ENCODE peak calls at places on chromosomes 2 and 18, in six cellular contexts. R, W, Z, D, E and L are unnamed samples.

GRCh38 chr18:33735428-33735827 is 157.4 kb downstream of the ASXL3 start:
- DNase-seq in R (no peak), D (no peak), Z (no peak), E (no peak), W (no peak), L (no peak)

GRCh38 chr2:190867182-190867581 is 13.4 kb upstream of the GLS start:
- DNase-seq in R (no peak), W (peak; percentile 58), D (peak; percentile 87), Z (no peak), E (no peak), L (no peak)

GRCh38 chr2:210591663-210592062 is 35.3 kb downstream of the CPS1 start:
- DNase-seq in W (no peak), Z (no peak), R (no peak), E (no peak), D (no peak), L (no peak)

GRCh38 chr18:4455113-4455811 is at the start of gene DLGAP1:
- DNase-seq in D (no peak), Z (peak; percentile 51), W (no peak), R (peak; percentile 82), E (peak; percentile 79), L (no peak)

GRCh38 chr2:100832885-100833284 is 12.9 kb downstream of the NPAS2 start:
- DNase-seq in D (peak; percentile 68), R (no peak), W (no peak), Z (no peak), E (no peak), L (no peak)

GRCh38 chr2:201883559-201883958 is 77.2 kb downstream of the CDK15 start:
- DNase-seq in E (no peak), R (no peak), W (no peak), Z (no peak), D (no peak), L (no peak)

GRCh38 chr18:46810481-46811000 is 53.7 kb upstream of the ST8SIA5 start:
- DNase-seq in E (no peak), Z (no peak), W (no peak), R (no peak), D (no peak), L (no peak)

GRCh38 chr2:232239956-232240681 is 138.4 kb upstream of the ALPP start:
- DNase-seq in E (no peak), D (peak; percentile 27), R (no peak), W (no peak), Z (no peak), L (peak; percentile 77)

GRCh38 chr2:118176601-118177000 is 88.3 kb downstream of the INSIG2 start:
- DNase-seq in W (no peak), R (no peak), D (no peak), E (no peak), Z (no peak), L (no peak)

GRCh38 chr2:188819781-188820180 is 154.4 kb upstream of the COL3A1 start:
- DNase-seq in Z (no peak), R (no peak), E (no peak), W (peak; percentile 64), D (no peak), L (peak; percentile 50)

DNA sequence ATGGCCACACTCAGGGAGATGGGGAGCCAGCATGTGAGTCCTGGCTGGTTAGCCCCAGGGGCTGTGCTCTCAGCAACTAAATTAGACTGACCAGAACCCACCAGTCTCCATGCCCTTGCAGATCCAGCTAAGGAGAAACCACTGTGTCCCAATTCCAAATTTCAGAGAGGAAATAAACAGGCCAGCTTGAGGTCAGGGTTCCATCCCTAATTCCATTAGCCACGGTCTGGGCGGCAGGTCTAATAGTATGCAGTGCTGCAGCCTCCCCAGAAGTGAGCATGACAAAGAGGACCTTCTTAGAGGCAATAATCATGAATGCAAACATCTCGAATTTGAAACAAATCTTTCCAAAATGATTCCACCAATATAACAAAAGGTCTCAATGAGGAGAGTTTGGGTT is 671.2 kb downstream of the BCL11A start:
- DNase-seq in E (no peak), R (no peak), Z (no peak), D (no peak), W (no peak), L (no peak)
- H4K91ac ChIP-seq in E (no peak overlapping the region), R (no peak overlapping the region), Z (no peak overlapping the region), D (no peak overlapping the region), W (no peak overlapping the region), L (no peak overlapping the region)

GRCh38 chr2:18551623-18552022 is 8.8 kb downstream of the RDH14 start:
- DNase-seq in R (no peak), Z (no peak), E (no peak), W (no peak), D (no peak), L (no peak)

GRCh38 chr2:18552351-18553077 is 7.9 kb downstream of the RDH14 start:
- DNase-seq in W (no peak), E (no peak), D (no peak), Z (no peak), R (no peak), L (no peak)

GRCh38 chr2:18551169-18551568 is 9.3 kb downstream of the RDH14 start:
- DNase-seq in W (no peak), Z (no peak), E (no peak), D (no peak), R (no peak), L (no peak)

GRCh38 chr2:18548618-18549017 is 11.8 kb downstream of the RDH14 start:
- DNase-seq in R (no peak), E (no peak), D (no peak), Z (no peak), W (no peak), L (no peak)

GRCh38 chr2:18550383-18550905 is 10.0 kb downstream of the RDH14 start:
- DNase-seq in W (no peak), R (no peak), E (no peak), Z (no peak), D (no peak), L (no peak)
- H2AFZ ChIP-seq in W (no peak overlapping the region), R (no peak overlapping the region), E (no peak overlapping the region), Z (no peak overlapping the region), D (no peak overlapping the region), L (no peak overlapping the region)

GRCh38 chr2:153823880-153824279 is 47.8 kb upstream of the GALNT13 start:
- DNase-seq in D (no peak), E (no peak), R (no peak), W (peak; percentile 1), Z (no peak), L (no peak)
- H4K91ac ChIP-seq in D (no peak overlapping the region), E (no peak overlapping the region), R (no peak overlapping the region), W (no peak overlapping the region), Z (no peak overlapping the region), L (no peak overlapping the region)

DNA sequence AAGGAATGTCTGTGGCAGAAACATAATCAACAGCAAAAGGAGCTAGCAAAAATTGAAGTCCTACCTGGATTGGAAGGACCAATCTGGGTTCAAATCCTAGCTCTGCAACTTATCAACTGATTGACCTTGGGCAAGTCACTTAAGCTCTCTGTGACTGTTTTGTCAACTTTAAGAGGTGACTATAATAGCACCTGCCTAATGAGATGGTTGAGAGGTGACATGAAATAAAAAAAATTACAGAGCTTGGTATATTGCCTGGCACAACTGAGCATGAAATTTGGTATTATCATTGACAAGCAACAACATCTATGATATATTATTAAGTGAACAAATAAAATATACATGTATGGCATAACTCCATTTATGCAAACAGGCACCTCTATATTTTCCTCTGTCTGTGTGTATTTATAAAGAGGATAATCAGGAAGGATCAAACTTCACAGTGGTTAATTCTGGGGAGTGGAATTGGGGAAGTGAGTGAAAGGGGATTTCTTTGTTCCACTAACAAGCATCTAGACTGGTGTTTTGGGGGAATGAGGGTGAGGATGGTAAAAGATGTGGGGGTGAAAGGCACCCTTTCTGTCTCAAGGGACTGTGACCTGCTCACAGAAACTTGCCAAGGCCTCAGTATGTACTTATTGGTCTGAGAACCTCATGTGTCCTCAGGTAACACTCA is 132.8 kb upstream of the SERTAD2 start:
- DNase-seq in E (no peak), W (no peak), Z (no peak), R (no peak), D (no peak), L (peak; percentile 18)
- H2AFZ ChIP-seq in E (no peak overlapping the region), W (no peak overlapping the region), Z (no peak overlapping the region), R (no peak overlapping the region), D (peak overlapping the region; percentile 10), L (no peak overlapping the region)

GRCh38 chr2:95284886-95285541 is 10.8 kb downstream of the PROM2 start:
- DNase-seq in Z (no peak), D (no peak), W (no peak), R (no peak), E (no peak), L (no peak)
- H4K91ac ChIP-seq in Z (no peak overlapping the region), D (no peak overlapping the region), W (no peak overlapping the region), R (no peak overlapping the region), E (no peak overlapping the region), L (no peak overlapping the region)

GRCh38 chr2:179749210-179749609 is 112.2 kb downstream of the ZNF385B start:
- DNase-seq in D (peak; percentile 63), E (no peak), W (peak; percentile 17), R (no peak), Z (no peak), L (no peak)
- H2AFZ ChIP-seq in D (no peak overlapping the region), E (no peak overlapping the region), W (no peak overlapping the region), R (no peak overlapping the region), Z (no peak overlapping the region), L (no peak overlapping the region)

GRCh38 chr2:62787381-62787780 is 81.9 kb downstream of the EHBP1 start:
- DNase-seq in E (peak; percentile 9), R (no peak), Z (no peak), W (peak; percentile 57), D (peak; percentile 51), L (no peak)

GRCh38 chr2:62783679-62784078 is 78.2 kb downstream of the EHBP1 start:
- DNase-seq in W (no peak), R (no peak), E (no peak), Z (no peak), D (no peak), L (no peak)

GRCh38 chr2:62784341-62784740 is 78.8 kb downstream of the EHBP1 start:
- DNase-seq in R (no peak), Z (no peak), D (no peak), W (no peak), E (no peak), L (no peak)

GRCh38 chr2:62785810-62786593 is 80.5 kb downstream of the EHBP1 start:
- DNase-seq in D (peak; percentile 64), E (no peak), R (no peak), Z (no peak), W (peak; percentile 55), L (peak; percentile 37)

GRCh38 chr2:62785216-62785615 is 79.7 kb downstream of the EHBP1 start:
- DNase-seq in D (peak; percentile 85), R (no peak), E (no peak), Z (no peak), W (peak; percentile 34), L (no peak)
- H4K91ac ChIP-seq in D (no peak overlapping the region), R (no peak overlapping the region), E (no peak overlapping the region), Z (no peak overlapping the region), W (no peak overlapping the region), L (no peak overlapping the region)

GRCh38 chr18:75472906-75473305 is 45.4 kb upstream of the SMIM21 start:
- DNase-seq in Z (no peak), E (no peak), W (no peak), R (no peak), D (no peak), L (no peak)
- H2AFZ ChIP-seq in Z (no peak overlapping the region), E (no peak overlapping the region), W (no peak overlapping the region), R (no peak overlapping the region), D (no peak overlapping the region), L (no peak overlapping the region)